ENCODE peak calls at places on chromosomes 16 and 17, in seven cellular contexts. J is hepatocyte, M is suprapubic skin, D is endodermal cell, H is transverse colon, P is heart left ventricle, V is aorta. N is an unnamed sample.

GRCh38 chr16:26963109-26963508 is 103.6 kb upstream of the C16orf82 start:
- DNase-seq in P (no peak), J (peak), H (peak), D (peak), M (no peak), V (no peak), N (no peak)

GRCh38 chr16:1979271-1980025 is 1.8 kb downstream of the NOXO1 start:
- DNase-seq in H (peak), M (no peak), D (peak), V (no peak), P (no peak), J (peak), N (peak)

GRCh38 chr17:6574689-6575595 is 18.6 kb upstream of the PITPNM3 start:
- DNase-seq in H (peak), J (no peak), V (no peak), M (no peak), P (peak), D (peak), N (peak)

GRCh38 chr16:918068-918467 is 52.7 kb downstream of the LMF1 start:
- DNase-seq in M (no peak), H (no peak), D (no peak), J (peak), V (no peak), P (no peak), N (no peak)

GRCh38 chr16:1966460-1966859 is at the start of gene RNF151:
- DNase-seq in P (no peak), H (no peak), M (no peak), J (no peak), D (no peak), V (no peak), N (no peak)

GRCh38 chr17:47201168-47201567 is 8.0 kb upstream of the MYL4 start:
- DNase-seq in M (no peak), P (no peak), H (no peak), D (no peak), J (peak), V (no peak), N (no peak)

GRCh38 chr16:63578791-63579190 is 1542.6 kb upstream of the CDH8 start:
- DNase-seq in M (no peak), V (no peak), D (no peak), H (no peak), P (no peak), J (no peak), N (no peak)

GRCh38 chr17:77281024-77281903 is 140.5 kb downstream of the SEC14L1 start:
- DNase-seq in H (peak), D (peak), V (peak), J (peak), M (no peak), P (peak), N (peak)

GRCh38 chr16:55478827-55479559 is at the start of gene MMP2:
- DNase-seq in D (peak), H (peak), V (peak), J (peak), P (peak), M (peak), N (peak)

GRCh38 chr16:49312389-49312990 is 30.9 kb upstream of the CBLN1 start:
- DNase-seq in H (no peak), P (no peak), M (no peak), V (no peak), J (no peak), D (no peak), N (no peak)

GRCh38 chr17:74272731-74273201 is 1.3 kb upstream of the DNAI2 start:
- DNase-seq in J (no peak), V (no peak), M (no peak), H (no peak), P (peak), D (no peak), N (no peak)

GRCh38 chr17:77914440-77915254 is 43.9 kb upstream of the TNRC6C start:
- DNase-seq in H (no peak), J (peak), P (no peak), D (peak), V (peak), M (no peak), N (peak)

GRCh38 chr17:70767102-70767701 is 597.9 kb downstream of the KCNJ2 start:
- DNase-seq in J (peak), D (no peak), M (no peak), H (no peak), V (no peak), P (no peak), N (peak)

GRCh38 chr17:9767432-9767991 is 23.9 kb downstream of the DHRS7C start:
- DNase-seq in H (no peak), P (no peak), D (peak), J (no peak), M (peak), V (peak), N (no peak)

GRCh38 chr17:80720624-80721577 is 176.3 kb downstream of the RPTOR start:
- DNase-seq in M (no peak), J (no peak), P (no peak), H (peak), D (no peak), V (no peak), N (peak)

GRCh38 chr17:29295420-29295819 is 1.5 kb upstream of the NUFIP2 start:
- DNase-seq in H (no peak), P (no peak), J (no peak), M (no peak), V (no peak), D (no peak), N (no peak)

GRCh38 chr16:641326-642188 is at the start of gene MCRIP2:
- DNase-seq in M (no peak), D (peak), V (peak), P (peak), J (peak), H (peak), N (peak)

GRCh38 chr16:28187595-28188004 is 24.2 kb downstream of the XPO6 start:
- DNase-seq in V (no peak), P (no peak), H (no peak), M (no peak), J (no peak), D (no peak), N (no peak)

GRCh38 chr16:47136101-47136820 is 7.5 kb downstream of the NETO2 start:
- DNase-seq in P (no peak), J (no peak), D (no peak), M (no peak), V (no peak), H (no peak), N (peak)

GRCh38 chr17:2295575-2295974 is 8.0 kb downstream of the SMG6 start:
- DNase-seq in H (no peak), V (no peak), J (no peak), D (no peak), M (peak), P (no peak), N (peak)

GRCh38 chr17:36837616-36838272 is 99.5 kb upstream of the LHX1 start:
- DNase-seq in P (no peak), M (no peak), J (no peak), V (peak), H (no peak), D (peak), N (no peak)

GRCh38 chr17:16044484-16044883 is 44.9 kb downstream of the TTC19 start:
- DNase-seq in H (no peak), M (no peak), V (no peak), J (no peak), D (peak), P (no peak), N (no peak)

GRCh38 chr16:49575352-49576172 is 202.0 kb downstream of the C16orf78 start:
- DNase-seq in J (peak), H (peak), V (no peak), M (no peak), D (peak), P (peak), N (no peak)

GRCh38 chr16:14187517-14188338 is 116.6 kb downstream of the MRTFB start:
- DNase-seq in J (no peak), V (no peak), M (no peak), D (no peak), P (no peak), H (no peak), N (no peak)

GRCh38 chr17:76504117-76504516 is 2.9 kb upstream of the RHBDF2 start:
- DNase-seq in P (no peak), M (no peak), D (no peak), H (no peak), J (peak), V (no peak), N (no peak)

GRCh38 chr17:65292430-65292829 is 155.3 kb downstream of the RGS9 start:
- DNase-seq in P (no peak), H (no peak), V (no peak), D (no peak), J (no peak), M (no peak), N (no peak)

GRCh38 chr16:70250748-70251650 is 741 bp downstream of the EXOSC6 start:
- DNase-seq in J (peak), D (peak), V (peak), H (peak), P (peak), M (no peak), N (peak)

GRCh38 chr17:58328195-58329034 is at the start of gene TSPOAP1:
- DNase-seq in D (peak), P (peak), V (peak), M (no peak), H (peak), J (no peak), N (no peak)

GRCh38 chr16:67531247-67531646 is 2.6 kb downstream of the RIPOR1 start:
- DNase-seq in D (no peak), H (no peak), M (no peak), J (no peak), V (no peak), P (no peak), N (no peak)

GRCh38 chr16:46621006-46621629 is at the start of gene SHCBP1:
- DNase-seq in M (peak), V (peak), H (peak), J (peak), P (peak), D (peak), N (peak)

GRCh38 chr16:76583466-76583865 is 306.3 kb downstream of the CNTNAP4 start:
- DNase-seq in M (no peak), P (peak), V (no peak), J (peak), D (no peak), H (no peak), N (no peak)

DNA sequence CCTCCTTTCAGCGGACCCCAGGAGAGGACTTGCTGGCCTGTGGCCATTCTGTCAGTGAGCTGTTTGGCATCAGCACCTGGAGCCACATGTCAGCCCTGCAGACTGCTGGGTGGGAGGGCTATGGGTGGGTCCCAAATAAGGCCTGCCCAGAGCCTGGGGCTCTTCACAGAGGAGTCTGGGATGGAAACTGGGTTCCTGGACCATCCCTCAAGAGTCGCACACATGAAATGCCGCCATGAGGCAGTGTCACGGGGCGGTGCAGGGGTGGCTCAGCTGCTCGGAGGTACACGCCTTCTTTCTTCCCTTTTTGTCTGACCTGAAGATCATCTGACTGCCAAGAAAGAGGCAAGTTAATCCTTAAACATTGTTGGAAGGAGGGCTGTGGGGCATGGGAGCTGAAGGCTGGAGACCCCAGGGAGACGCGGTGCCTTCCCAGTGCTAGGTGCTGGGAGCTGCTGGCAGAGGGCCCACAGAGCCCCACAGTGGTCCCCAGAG is 14.8 kb downstream of the MPRIP start:
- DNase-seq in D (peak), H (no peak), P (peak), M (peak), V (peak), J (no peak), N (no peak)
- H3K27ac ChIP-seq in D (no peak), H (no peak), P (no peak), M (peak), V (no peak), J (no peak), N (peak)

GRCh38 chr16:85576944-85577343 is 36.2 kb upstream of the GSE1 start:
- DNase-seq in M (no peak), H (no peak), P (no peak), V (no peak), J (no peak), D (no peak), N (no peak)
- H3K27ac ChIP-seq in M (no peak), H (no peak), P (no peak), V (no peak), J (no peak), D (no peak), N (no peak)

GRCh38 chr16:77943770-77944169 is 78.6 kb upstream of the CLEC3A start:
- DNase-seq in V (no peak), H (no peak), J (no peak), P (no peak), M (no peak), D (no peak), N (no peak)

GRCh38 chr16:77944631-77945030 is 77.7 kb upstream of the CLEC3A start:
- DNase-seq in H (no peak), D (no peak), V (no peak), M (no peak), P (no peak), J (no peak), N (no peak)

GRCh38 chr16:77937473-77938195 is 84.7 kb upstream of the CLEC3A start:
- DNase-seq in H (no peak), P (no peak), D (no peak), M (no peak), J (no peak), V (peak), N (no peak)

GRCh38 chr16:77938913-77939312 is 83.4 kb upstream of the CLEC3A start:
- DNase-seq in V (no peak), H (no peak), P (no peak), D (no peak), J (no peak), M (no peak), N (no peak)
- H3K27ac ChIP-seq in V (peak), H (no peak), P (no peak), D (no peak), J (no peak), M (no peak), N (no peak)

GRCh38 chr16:78709137-78709871 is 609.9 kb downstream of the WWOX start:
- DNase-seq in V (no peak), P (no peak), H (no peak), D (peak), M (no peak), J (no peak), N (no peak)

GRCh38 chr16:78704421-78704820 is 605.0 kb downstream of the WWOX start:
- DNase-seq in P (no peak), V (no peak), D (no peak), H (no peak), M (no peak), J (peak), N (no peak)

GRCh38 chr16:78703951-78704350 is 604.5 kb downstream of the WWOX start:
- DNase-seq in P (no peak), V (no peak), M (no peak), D (no peak), H (no peak), J (no peak), N (no peak)

GRCh38 chr16:78706637-78707036 is 607.2 kb downstream of the WWOX start:
- DNase-seq in V (no peak), D (no peak), J (no peak), H (no peak), M (no peak), P (no peak), N (no peak)

GRCh38 chr16:78705694-78706093 is 606.2 kb downstream of the WWOX start:
- DNase-seq in H (no peak), J (peak), D (no peak), P (no peak), V (no peak), M (no peak), N (peak)
- H3K27ac ChIP-seq in H (no peak), J (no peak), D (no peak), P (no peak), V (no peak), M (no peak), N (no peak)

DNA sequence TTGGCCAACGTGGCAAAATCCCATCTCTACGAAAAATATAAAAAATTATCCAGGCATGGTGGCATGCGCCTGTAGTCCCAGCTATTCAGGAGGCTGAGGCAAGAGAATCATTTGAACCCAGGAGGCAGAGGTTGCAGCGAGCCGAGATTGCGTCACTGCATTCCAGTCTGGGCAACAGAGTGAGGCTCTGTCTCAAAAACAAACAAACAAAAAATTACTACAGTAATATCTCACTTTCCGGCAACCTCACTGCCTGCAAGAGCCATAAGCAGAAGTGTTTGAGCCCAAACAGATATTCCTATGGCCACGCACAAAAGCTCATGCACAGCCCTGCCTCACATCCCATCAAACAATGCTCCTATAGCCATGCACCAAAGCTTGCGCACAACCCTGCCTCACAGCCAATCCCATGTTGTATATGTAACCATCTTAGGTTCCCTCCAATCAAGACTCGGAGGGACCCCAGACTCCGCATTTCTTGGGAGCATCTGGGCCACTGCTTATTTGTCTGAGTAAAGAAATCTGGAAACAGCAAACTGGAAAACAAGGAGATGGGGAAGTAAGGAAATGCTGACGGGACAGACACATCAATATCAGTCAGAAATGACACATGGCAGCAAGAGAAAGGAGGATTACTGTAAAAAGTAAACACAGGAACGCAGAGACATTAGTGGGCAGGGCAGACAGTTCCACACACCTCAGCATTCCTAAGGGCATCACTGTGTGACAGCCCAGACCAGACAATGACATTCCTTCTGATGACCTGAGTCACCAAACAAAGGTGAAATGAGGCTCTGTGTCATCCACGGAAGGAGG is 37.1 kb downstream of the TK2 start:
- DNase-seq in J (no peak), M (no peak), V (peak), D (no peak), P (no peak), H (no peak), N (no peak)
- H3K27ac ChIP-seq in J (peak), M (peak), V (peak), D (no peak), P (peak), H (peak), N (peak)

DNA sequence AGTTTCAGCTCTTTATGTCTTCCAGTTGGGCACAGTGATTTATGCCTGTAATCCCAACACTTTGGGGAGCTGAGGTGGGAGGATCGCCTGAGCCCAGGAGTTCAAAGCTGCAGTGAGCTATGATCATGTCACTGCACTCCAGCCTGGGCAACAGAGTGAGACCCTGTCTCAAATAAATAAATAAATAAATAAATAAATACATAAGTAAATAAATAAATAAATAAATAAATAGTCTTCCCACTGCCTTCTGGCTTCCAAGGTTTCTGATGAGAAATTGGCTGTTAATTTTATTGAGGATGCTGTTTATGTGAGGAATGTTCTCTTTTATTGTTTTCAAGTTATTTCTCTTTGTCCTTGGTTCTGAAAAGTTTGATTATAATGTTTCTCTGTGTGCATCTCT is 1507.6 kb upstream of the GOT2 start:
- DNase-seq in P (no peak), M (no peak), V (no peak), H (no peak), J (no peak), D (no peak), N (no peak)
- H3K27ac ChIP-seq in P (no peak), M (no peak), V (no peak), H (no peak), J (no peak), D (no peak), N (no peak)